ENCODE peak calls at places on chromosomes 7 and 10, in six cellular contexts. H is ELR, Z is DMS 273 treated with DMSO at 0.1 percent for 48 hours, Y is globus pallidus, I is nephron progenitor cell, C is aorta. B is an unnamed sample.

GRCh38 chr10:37732685-37733084 is 124.7 kb downstream of the ZNF248 start:
- DNase-seq in I (no peak), H (peak; percentile 1), Z (no peak), Y (no peak), C (no peak), B (no peak)

GRCh38 chr7:157851501-157852067 is 514.8 kb downstream of the DNAJB6 start:
- DNase-seq in I (peak; percentile 37), Z (no peak), H (no peak), C (peak; percentile 84), Y (peak; percentile 42), B (no peak)

GRCh38 chr10:103504181-103504783 is 10.8 kb downstream of the NEURL1 start:
- DNase-seq in C (no peak), Z (no peak), I (peak; percentile 52), Y (no peak), H (peak; percentile 90), B (no peak)

GRCh38 chr7:139023076-139023475 is 12.8 kb downstream of the ZC3HAV1L start:
- DNase-seq in H (no peak), Y (no peak), I (no peak), C (no peak), Z (no peak), B (no peak)

GRCh38 chr7:25246306-25246705 is 18.0 kb upstream of the NPVF start:
- DNase-seq in Z (no peak), I (no peak), C (no peak), Y (no peak), H (no peak), B (no peak)

GRCh38 chr10:119365773-119366640 is 158.6 kb downstream of the GRK5 start:
- DNase-seq in Y (no peak), H (no peak), C (no peak), Z (no peak), I (no peak), B (no peak)

GRCh38 chr7:92343719-92344118 is 97.9 kb downstream of the ANKIB1 start:
- DNase-seq in Y (no peak), H (peak; percentile 16), I (no peak), Z (no peak), C (no peak), B (no peak)

GRCh38 chr10:120841522-120842189 is 9.5 kb upstream of the WDR11 start:
- DNase-seq in Z (no peak), H (peak; percentile 29), C (no peak), I (no peak), Y (no peak), B (no peak)

GRCh38 chr10:33520223-33520622 is 185.8 kb upstream of the NRP1 start:
- DNase-seq in I (no peak), Z (no peak), Y (no peak), H (no peak), C (no peak), B (no peak)

GRCh38 chr7:96088579-96088978 is 233.3 kb downstream of the SLC25A13 start:
- DNase-seq in C (no peak), I (no peak), Y (no peak), Z (no peak), H (peak; percentile 73), B (no peak)

GRCh38 chr7:7693881-7694280 is 24.5 kb downstream of the RPA3 start:
- DNase-seq in C (no peak), Z (no peak), I (no peak), Y (no peak), H (peak; percentile 97), B (no peak)

GRCh38 chr10:10007972-10008371 is 1009.7 kb upstream of the CELF2 start:
- DNase-seq in C (no peak), I (peak; percentile 4), Z (no peak), H (no peak), Y (no peak), B (no peak)

GRCh38 chr10:78362406-78363022 is 328.9 kb downstream of the RPS24 start:
- DNase-seq in C (peak; percentile 78), H (peak; percentile 46), Y (no peak), I (no peak), Z (no peak), B (no peak)

GRCh38 chr7:83807770-83808169 is 158.8 kb upstream of the SEMA3E start:
- DNase-seq in Y (no peak), H (no peak), Z (no peak), I (no peak), C (no peak), B (no peak)

GRCh38 chr7:128869138-128869943 is 6.7 kb downstream of the ATP6V1F start:
- DNase-seq in Z (peak; percentile 58), I (peak; percentile 72), Y (peak; percentile 28), H (peak; percentile 45), C (peak; percentile 55), B (peak; percentile 25)

GRCh38 chr10:5512331-5512730 is 12.4 kb upstream of the CALML3 start:
- DNase-seq in Z (no peak), Y (no peak), H (no peak), I (no peak), C (no peak), B (no peak)

GRCh38 chr7:37759519-37759918 is 76.0 kb downstream of the GPR141 start:
- DNase-seq in I (no peak), H (no peak), C (no peak), Y (no peak), Z (peak; percentile 97), B (no peak)

GRCh38 chr10:114869500-114869899 is 47.9 kb downstream of the FHIP2A start:
- DNase-seq in I (no peak), Z (no peak), H (peak; percentile 82), C (no peak), Y (no peak), B (no peak)

GRCh38 chr10:82267014-82267413 is 392.0 kb downstream of the NRG3 start:
- DNase-seq in C (no peak), Z (no peak), H (no peak), I (no peak), Y (no peak), B (no peak)

GRCh38 chr10:132626019-132626760 is 88.6 kb downstream of the INPP5A start:
- DNase-seq in Z (no peak), I (no peak), Y (no peak), H (no peak), C (no peak), B (no peak)

GRCh38 chr10:15856328-15857000 is 3.8 kb downstream of the MINDY3 start:
- DNase-seq in I (no peak), Z (no peak), Y (no peak), H (peak; percentile 6), C (no peak), B (no peak)

GRCh38 chr7:129184979-129185670 is 3.3 kb upstream of the SMO start:
- DNase-seq in H (no peak), I (no peak), C (no peak), Y (no peak), Z (no peak), B (no peak)

GRCh38 chr7:74485611-74486010 is 31.9 kb downstream of the GTF2IRD1 start:
- DNase-seq in Y (no peak), C (no peak), Z (no peak), I (no peak), H (no peak), B (no peak)

GRCh38 chr10:98425511-98426352 is 10.8 kb upstream of the PYROXD2 start:
- DNase-seq in I (peak; percentile 60), Z (no peak), C (no peak), H (peak; percentile 68), Y (peak; percentile 6), B (no peak)

GRCh38 chr7:139543801-139544603 is 20.5 kb downstream of the CLEC2L start:
- DNase-seq in I (peak; percentile 31), H (no peak), Y (no peak), Z (no peak), C (no peak), B (no peak)

GRCh38 chr7:45943986-45944385 is 22.9 kb upstream of the IGFBP3 start:
- DNase-seq in Y (no peak), Z (no peak), I (no peak), H (no peak), C (no peak), B (no peak)

GRCh38 chr7:157464111-157464970 is 127.5 kb downstream of the DNAJB6 start:
- DNase-seq in C (no peak), I (peak; percentile 35), H (no peak), Y (peak; percentile 38), Z (no peak), B (no peak)

GRCh38 chr10:12729885-12730284 is 271.6 kb downstream of the CCDC3 start:
- DNase-seq in I (peak; percentile 46), Z (no peak), H (no peak), C (no peak), Y (no peak), B (no peak)

GRCh38 chr10:76040107-76040829 is 608.8 kb downstream of the LRMDA start:
- DNase-seq in C (no peak), Y (no peak), I (no peak), H (no peak), Z (no peak), B (no peak)

GRCh38 chr7:128231021-128231420 is 10.1 kb upstream of the LEP start:
- DNase-seq in Z (no peak), Y (no peak), C (no peak), I (no peak), H (no peak), B (no peak)

GRCh38 chr10:102579206-102579790 is 65.0 kb upstream of the TRIM8 start:
- DNase-seq in C (no peak), H (no peak), Y (no peak), I (no peak), Z (no peak), B (no peak)

GRCh38 chr10:83961620-83962019 is 177.7 kb upstream of the GHITM start:
- DNase-seq in H (no peak), I (no peak), C (no peak), Y (no peak), Z (peak; percentile 17), B (no peak)

GRCh38 chr7:37320140-37320839 is 128.4 kb downstream of the ELMO1 start:
- DNase-seq in I (no peak), Z (no peak), H (no peak), C (no peak), Y (peak; percentile 77), B (no peak)

GRCh38 chr7:131370523-131370968 is 42.9 kb downstream of the MKLN1 start:
- DNase-seq in C (no peak), H (peak; percentile 64), Y (no peak), I (no peak), Z (no peak), B (no peak)

GRCh38 chr7:102450242-102450641 is 14.4 kb downstream of the ALKBH4 start:
- DNase-seq in C (no peak), Y (no peak), Z (peak; percentile 53), H (peak; percentile 26), I (no peak), B (no peak)

GRCh38 chr10:84308481-84309304 is 19.7 kb upstream of the CCSER2 start:
- DNase-seq in I (no peak), Z (no peak), H (peak; percentile 69), C (peak; percentile 65), Y (peak; percentile 46), B (peak; percentile 36)

GRCh38 chr10:112202561-112203241 is 19.1 kb upstream of the GPAM start:
- DNase-seq in C (no peak), I (no peak), H (peak; percentile 81), Y (no peak), Z (no peak), B (no peak)

GRCh38 chr10:23344251-23344841 is at the start of gene C10orf67:
- DNase-seq in H (peak; percentile 74), Z (no peak), I (peak; percentile 58), Y (peak; percentile 78), C (peak; percentile 67), B (no peak)